ENCODE peak calls at places on chromosome 3, in six cellular contexts. C, W, D, V, M and L are unnamed samples.
A peak's percentile ranks its signal among the peaks of the same experiment; 100 is the strongest.

GRCh38 chr3:45026038-45026437 is at the start of gene CLEC3B:
- DNase-seq in D (peak; percentile 86), C (no peak), M (peak; percentile 83), W (peak; percentile 51), V (no peak), L (peak; percentile 62)

GRCh38 chr3:79012530-79012913 is 755.3 kb downstream of the ROBO1 start:
- DNase-seq in D (no peak), C (no peak), M (no peak), V (no peak), W (no peak), L (no peak)

GRCh38 chr3:43879166-43879565 is 188.4 kb downstream of the ABHD5 start:
- DNase-seq in C (peak; percentile 25), V (no peak), W (peak; percentile 50), M (no peak), D (no peak), L (no peak)

GRCh38 chr3:111828506-111828905 is 30.6 kb upstream of the PHLDB2 start:
- DNase-seq in D (no peak), W (no peak), V (no peak), C (no peak), M (no peak), L (no peak)

GRCh38 chr3:47057212-47057671 is 77.8 kb downstream of the NBEAL2 start:
- DNase-seq in V (no peak), D (peak; percentile 71), M (no peak), C (no peak), W (no peak), L (peak; percentile 5)

GRCh38 chr3:69458798-69459197 is 72.9 kb upstream of the FRMD4B start:
- DNase-seq in M (no peak), W (peak; percentile 43), V (no peak), C (no peak), D (no peak), L (no peak)

GRCh38 chr3:14489641-14490040 is 50.5 kb downstream of the GRIP2 start:
- DNase-seq in W (no peak), D (no peak), M (no peak), V (no peak), C (no peak), L (no peak)

GRCh38 chr3:173709026-173709425 is 311.5 kb downstream of the NLGN1 start:
- DNase-seq in V (no peak), M (no peak), W (peak; percentile 45), D (peak; percentile 91), C (no peak), L (no peak)

GRCh38 chr3:183912895-183913579 is 28.4 kb upstream of the PARL start:
- DNase-seq in M (no peak), D (no peak), C (no peak), W (no peak), V (no peak), L (no peak)

GRCh38 chr3:55494976-55495375 is 7.9 kb upstream of the WNT5A start:
- DNase-seq in D (no peak), V (no peak), C (no peak), M (no peak), W (no peak), L (no peak)

GRCh38 chr3:149968216-149968615 is 2.5 kb downstream of the PFN2 start:
- DNase-seq in D (peak; percentile 76), M (no peak), W (peak; percentile 51), C (peak; percentile 41), V (no peak), L (no peak)

GRCh38 chr3:184186184-184186901 is at the start of gene ABCF3:
- DNase-seq in W (no peak), M (peak; percentile 46), C (peak; percentile 13), V (no peak), D (peak; percentile 50), L (peak; percentile 47)